ENCODE peak calls at places on chromosome 6, in eight cellular contexts. N is prostate gland; I is ovary; A is HepG2; B is CD8-positive, alpha-beta T cell; R is heart right ventricle; L is lung; P is ascending aorta. D is an unnamed sample.

GRCh38 chr6:6314601-6315000 is 5.9 kb downstream of the F13A1 start:
- DNase-seq in I (no peak), P (no peak), A (no peak), B (no peak), R (no peak), L (no peak), N (no peak), D (no peak)

GRCh38 chr6:139539852-139540251 is 165.4 kb upstream of the CITED2 start:
- DNase-seq in L (peak), R (peak), B (no peak), P (peak), A (peak), N (no peak), I (peak), D (peak)

GRCh38 chr6:110357696-110358535 is at the start of gene METTL24:
- DNase-seq in R (no peak), B (peak), A (no peak), L (no peak), P (no peak), I (peak), N (no peak), D (no peak)

GRCh38 chr6:33672808-33673207 is 38.7 kb downstream of the UQCC2 start:
- DNase-seq in R (peak), P (peak), L (peak), I (no peak), A (peak), B (no peak), N (no peak), D (peak)

GRCh38 chr6:82781805-82782204 is 283.8 kb downstream of the UBE3D start:
- DNase-seq in A (no peak), L (no peak), N (no peak), I (no peak), P (no peak), R (no peak), B (no peak), D (no peak)

GRCh38 chr6:80527552-80528052 is 421.1 kb downstream of the BCKDHB start:
- DNase-seq in I (no peak), N (no peak), L (no peak), P (no peak), R (no peak), A (peak), B (no peak), D (no peak)

GRCh38 chr6:160343144-160343543 is 5.0 kb upstream of the SLC22A3 start:
- DNase-seq in L (no peak), N (no peak), P (no peak), I (no peak), B (no peak), A (no peak), R (no peak), D (no peak)

GRCh38 chr6:45480697-45481415 is 103.1 kb upstream of the SUPT3H start:
- DNase-seq in P (no peak), R (no peak), L (no peak), B (no peak), A (no peak), I (no peak), N (no peak), D (no peak)

GRCh38 chr6:32194825-32195651 is 2.6 kb upstream of the GPSM3 start:
- DNase-seq in I (peak), R (peak), A (no peak), L (no peak), P (peak), N (no peak), B (peak), D (no peak)

GRCh38 chr6:156686429-156686939 is 90.7 kb upstream of the ARID1B start:
- DNase-seq in A (peak), P (no peak), I (peak), L (no peak), N (peak), R (peak), B (no peak), D (no peak)

GRCh38 chr6:36323062-36323461 is 13.6 kb downstream of the BNIP5 start:
- DNase-seq in N (no peak), L (no peak), P (no peak), B (no peak), R (no peak), I (no peak), A (no peak), D (no peak)

GRCh38 chr6:15614277-15614676 is 48.6 kb downstream of the DTNBP1 start:
- DNase-seq in P (no peak), A (no peak), N (no peak), I (no peak), B (no peak), R (no peak), L (no peak), D (no peak)

GRCh38 chr6:132054525-132054924 is 103.4 kb upstream of the CCN2 start:
- DNase-seq in L (no peak), A (no peak), P (no peak), N (no peak), B (no peak), I (no peak), R (no peak), D (no peak)

GRCh38 chr6:78916411-78916810 is 49.1 kb downstream of the IRAK1BP1 start:
- DNase-seq in I (no peak), P (no peak), A (no peak), R (no peak), N (no peak), B (no peak), L (no peak), D (no peak)

GRCh38 chr6:79335133-79335674 is 100.7 kb upstream of the HMGN3 start:
- DNase-seq in R (no peak), L (no peak), B (no peak), N (no peak), A (no peak), P (no peak), I (no peak), D (no peak)

GRCh38 chr6:30344868-30345671 is at the start of gene RPP21:
- DNase-seq in I (peak), L (peak), P (peak), R (peak), B (peak), A (peak), N (peak), D (peak)

GRCh38 chr6:159836294-159837140 is 36.4 kb downstream of the PNLDC1 start:
- DNase-seq in I (peak), P (peak), N (no peak), L (no peak), R (peak), B (no peak), A (no peak), D (peak)

GRCh38 chr6:149331043-149331807 is 13.7 kb downstream of the TAB2 start:
- DNase-seq in B (no peak), N (no peak), L (no peak), I (no peak), A (no peak), P (no peak), R (no peak), D (no peak)

GRCh38 chr6:46563924-46564323 is 72.7 kb upstream of the RCAN2 start:
- DNase-seq in I (no peak), N (no peak), R (no peak), B (no peak), A (no peak), P (no peak), L (no peak), D (no peak)

GRCh38 chr6:137904822-137905617 is 38.0 kb downstream of the TNFAIP3 start:
- DNase-seq in R (peak), I (no peak), N (no peak), L (no peak), B (peak), P (peak), A (no peak), D (no peak)

GRCh38 chr6:119313937-119314893 is 35.3 kb downstream of the MAN1A1 start:
- DNase-seq in A (no peak), P (no peak), I (no peak), L (no peak), N (no peak), R (no peak), B (peak), D (no peak)

GRCh38 chr6:143368426-143368825 is 82.1 kb downstream of the ADAT2 start:
- DNase-seq in B (no peak), L (no peak), A (no peak), I (no peak), R (no peak), N (no peak), P (no peak), D (no peak)

GRCh38 chr6:34475167-34476047 is 9.5 kb downstream of the PACSIN1 start:
- DNase-seq in R (no peak), A (no peak), N (no peak), B (no peak), I (no peak), P (no peak), L (no peak), D (no peak)

GRCh38 chr6:46491201-46491788 is at the start of gene RCAN2:
- DNase-seq in R (peak), I (peak), A (peak), N (peak), B (peak), L (peak), P (peak), D (peak)

GRCh38 chr6:11847515-11848244 is 69.1 kb upstream of the ADTRP start:
- DNase-seq in B (no peak), N (no peak), R (no peak), L (no peak), A (no peak), I (no peak), P (no peak), D (no peak)

GRCh38 chr6:44630125-44631028 is 242.9 kb downstream of the CDC5L start:
- DNase-seq in A (peak), P (no peak), L (no peak), N (peak), I (peak), B (no peak), R (no peak), D (peak)

GRCh38 chr6:139159016-139159415 is 24.1 kb downstream of the HECA start:
- DNase-seq in N (no peak), A (no peak), B (no peak), R (no peak), L (no peak), P (no peak), I (no peak), D (no peak)

GRCh38 chr6:13946506-13946905 is 21.8 kb downstream of the RNF182 start:
- DNase-seq in L (no peak), B (no peak), P (no peak), N (no peak), R (no peak), A (no peak), I (no peak), D (no peak)

GRCh38 chr6:45513331-45513730 is 135.6 kb upstream of the SUPT3H start:
- DNase-seq in N (no peak), L (no peak), A (no peak), R (no peak), P (no peak), B (no peak), I (no peak), D (no peak)

GRCh38 chr6:25144919-25145318 is 134.3 kb upstream of the CARMIL1 start:
- DNase-seq in I (no peak), P (no peak), N (no peak), R (no peak), A (no peak), L (no peak), B (no peak), D (no peak)

GRCh38 chr6:166955865-166956443 is 396 bp downstream of the RNASET2 start:
- DNase-seq in N (no peak), I (no peak), B (no peak), P (no peak), L (peak), A (no peak), R (no peak), D (no peak)

GRCh38 chr6:117469356-117469755 is 13.1 kb upstream of the DCBLD1 start:
- DNase-seq in L (no peak), N (no peak), I (no peak), R (no peak), B (no peak), P (no peak), A (no peak), D (no peak)

DNA sequence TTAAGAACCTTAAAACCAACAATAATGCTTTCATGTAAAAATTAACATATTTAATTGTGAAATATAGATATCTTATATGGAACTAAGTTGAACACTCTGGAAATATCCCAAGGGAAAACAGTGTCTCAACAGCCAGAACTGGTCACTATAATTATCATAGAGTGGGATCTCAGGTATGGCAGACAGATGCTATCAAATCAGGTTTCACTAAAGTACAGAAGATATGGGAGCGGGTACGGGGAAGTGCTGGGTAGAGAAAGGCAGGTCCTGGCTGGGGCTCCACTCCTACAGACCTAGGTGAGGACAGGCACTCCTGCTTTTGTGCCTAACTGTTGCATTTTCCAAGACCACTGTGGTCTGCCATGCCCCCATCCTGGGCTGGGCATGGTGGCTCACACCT is 128.2 kb upstream of the BEND3 start:
- DNase-seq in A (no peak), I (no peak), P (no peak), B (no peak), N (no peak), R (no peak), L (no peak), D (no peak)
- H3K27ac ChIP-seq in A (no peak), I (no peak), P (no peak), B (no peak), N (no peak), R (no peak), L (no peak), D (no peak)

DNA sequence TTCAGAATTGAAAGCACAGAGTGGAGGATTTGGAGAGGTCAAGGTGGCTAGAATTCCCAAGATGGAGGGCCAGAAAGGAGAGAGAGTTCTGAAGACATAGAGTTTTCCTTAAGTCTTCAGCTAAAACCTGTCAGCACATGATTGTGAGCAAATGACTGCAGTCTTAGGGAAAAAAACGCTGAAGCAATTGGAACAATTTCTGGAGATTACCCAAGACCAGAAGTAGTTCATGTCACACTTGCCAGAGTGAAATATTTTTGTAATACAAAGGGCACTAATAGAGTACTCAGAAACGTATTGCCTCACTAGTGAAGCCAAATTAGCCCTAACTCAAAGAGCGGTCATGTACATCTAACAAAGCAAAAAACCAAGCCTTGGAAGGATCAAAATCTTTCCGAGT is 541.3 kb upstream of the MARCKS start:
- DNase-seq in R (no peak), I (no peak), P (no peak), L (no peak), A (no peak), B (no peak), N (no peak), D (no peak)
- TF ChIP-seq CTCF in R (no peak), I (no peak), P (no peak), L (no peak), A (no peak), B (no peak), N (no peak), D (no peak)

GRCh38 chr6:158629376-158630221 is 14.9 kb downstream of the DYNLT1 start:
- DNase-seq in R (no peak), P (no peak), I (no peak), A (peak), L (no peak), N (no peak), B (peak), D (no peak)

GRCh38 chr6:158628542-158628941 is 16.0 kb downstream of the DYNLT1 start:
- DNase-seq in R (no peak), L (no peak), I (no peak), P (no peak), B (no peak), A (no peak), N (no peak), D (no peak)

GRCh38 chr6:158626360-158627167 is 18.0 kb downstream of the DYNLT1 start:
- DNase-seq in B (no peak), L (no peak), I (no peak), P (no peak), N (no peak), R (no peak), A (no peak), D (no peak)

GRCh38 chr6:158627168-158627939 is 17.2 kb downstream of the DYNLT1 start:
- DNase-seq in A (no peak), N (no peak), R (no peak), B (no peak), P (no peak), L (no peak), I (no peak), D (no peak)

DNA sequence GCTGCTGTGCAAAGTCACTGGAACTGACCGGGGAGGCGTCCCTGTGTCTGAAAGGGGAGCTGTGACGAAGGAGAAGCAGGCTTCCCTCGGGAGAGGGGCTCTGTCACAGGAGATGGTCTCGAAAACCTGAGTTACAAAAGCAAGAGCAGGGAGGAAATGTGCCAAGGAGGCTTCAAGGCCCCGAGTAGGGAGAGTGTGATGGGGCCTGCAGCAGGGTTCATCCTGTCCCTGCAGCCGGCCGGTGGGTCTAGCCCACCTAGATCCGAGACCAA is 16.7 kb downstream of the DYNLT1 start:
- DNase-seq in N (no peak), L (no peak), A (no peak), I (no peak), P (no peak), B (no peak), R (no peak), D (no peak)
- H3K4me3 ChIP-seq in N (no peak), L (no peak), A (no peak), I (no peak), P (no peak), B (no peak), R (no peak), D (no peak)

GRCh38 chr6:111591901-111592461 is 13.7 kb downstream of the TRAF3IP2 start:
- DNase-seq in B (no peak), P (no peak), R (no peak), N (no peak), I (no peak), A (no peak), L (no peak), D (no peak)
- H3K27ac ChIP-seq in B (no peak), P (peak), R (peak), N (peak), I (no peak), A (no peak), L (peak), D (peak)

DNA sequence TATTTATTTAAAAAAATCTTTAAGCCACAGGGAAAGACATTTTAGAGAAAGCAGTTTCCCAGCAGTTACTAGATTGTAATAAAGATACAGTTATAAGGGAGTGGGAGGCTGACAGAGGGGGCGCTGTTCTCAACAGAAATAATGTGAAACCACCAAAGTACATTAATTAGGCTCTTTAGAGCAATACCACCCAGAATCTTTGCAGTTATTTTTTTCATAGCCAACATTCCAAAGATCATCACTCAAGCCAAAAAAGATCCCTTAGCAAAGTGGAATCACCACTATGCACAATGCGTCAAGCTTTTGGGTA is 331.3 kb upstream of the DEFB112 start:
- DNase-seq in R (no peak), N (no peak), L (no peak), B (no peak), P (no peak), I (no peak), A (no peak), D (no peak)
- TF ChIP-seq CTCF in R (no peak), N (no peak), L (no peak), B (no peak), P (no peak), I (no peak), A (peak), D (no peak)